ENCODE peak calls at places on chromosomes 13 and 19, in four cellular contexts. P, C, H and B are unnamed samples.

GRCh38 chr13:80121038-80121437 is 219.9 kb downstream of the SPRY2 start:
- DNase-seq in H (no peak), C (no peak), P (no peak), B (no peak)

GRCh38 chr19:13796301-13797057 is 1.2 kb downstream of the ZSWIM4 start:
- DNase-seq in P (peak), H (peak), C (no peak), B (no peak)

GRCh38 chr19:17948474-17948966 is 15.7 kb downstream of the CCDC124 start:
- DNase-seq in C (no peak), H (no peak), P (no peak), B (no peak)

GRCh38 chr13:88932950-88933349 is 1261.8 kb downstream of the SLITRK5 start:
- DNase-seq in P (no peak), C (no peak), H (no peak), B (no peak)

GRCh38 chr19:45076851-45077730 is 813 bp upstream of the ZNF296 start:
- DNase-seq in P (no peak), H (peak), C (peak), B (no peak)

GRCh38 chr13:114128624-114129522 is 3.5 kb downstream of the RASA3 start:
- DNase-seq in H (no peak), C (peak), P (no peak), B (peak)

GRCh38 chr19:47231215-47232054 is 436 bp upstream of the BBC3 start:
- DNase-seq in H (peak), C (peak), P (peak), B (peak)

GRCh38 chr13:112968910-112969691 is at the start of gene MCF2L:
- DNase-seq in P (peak), C (no peak), H (peak), B (no peak)

GRCh38 chr13:28584873-28585317 is 74.0 kb upstream of the POMP start:
- DNase-seq in H (no peak), P (no peak), C (no peak), B (no peak)

GRCh38 chr13:21015284-21015683 is 46.1 kb downstream of the LATS2 start:
- DNase-seq in H (no peak), C (no peak), P (no peak), B (no peak)

GRCh38 chr19:39402417-39403297 is 4.0 kb upstream of the ZFP36 start:
- DNase-seq in H (peak), C (peak), P (no peak), B (peak)
- TF ChIP-seq POLR2A in H (no peak), C (peak), P (no peak), B (no peak)

DNA sequence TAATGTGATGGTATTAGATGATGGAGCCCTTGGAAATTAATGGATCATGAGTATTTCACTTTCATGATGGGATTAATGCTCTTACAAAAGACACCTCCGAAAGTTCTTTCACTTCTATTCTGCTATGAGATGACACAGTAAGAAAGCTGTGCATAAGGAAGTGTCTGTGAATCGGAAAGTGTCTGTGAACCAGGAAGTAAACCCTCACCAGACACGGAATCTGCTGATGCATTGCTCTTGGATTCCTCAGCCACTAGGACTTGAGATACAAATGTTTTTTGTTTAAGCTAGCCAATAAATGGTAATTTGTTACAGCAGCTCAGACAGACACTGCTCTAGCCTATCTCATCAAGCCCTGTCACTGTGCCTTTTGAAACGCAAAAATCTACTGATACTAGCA is 440.4 kb upstream of the PRR20A start:
- DNase-seq in C (no peak), H (no peak), P (no peak), B (no peak)
- TF ChIP-seq TAF1 in C (no peak), H (no peak), P (no peak), B (no peak)

DNA sequence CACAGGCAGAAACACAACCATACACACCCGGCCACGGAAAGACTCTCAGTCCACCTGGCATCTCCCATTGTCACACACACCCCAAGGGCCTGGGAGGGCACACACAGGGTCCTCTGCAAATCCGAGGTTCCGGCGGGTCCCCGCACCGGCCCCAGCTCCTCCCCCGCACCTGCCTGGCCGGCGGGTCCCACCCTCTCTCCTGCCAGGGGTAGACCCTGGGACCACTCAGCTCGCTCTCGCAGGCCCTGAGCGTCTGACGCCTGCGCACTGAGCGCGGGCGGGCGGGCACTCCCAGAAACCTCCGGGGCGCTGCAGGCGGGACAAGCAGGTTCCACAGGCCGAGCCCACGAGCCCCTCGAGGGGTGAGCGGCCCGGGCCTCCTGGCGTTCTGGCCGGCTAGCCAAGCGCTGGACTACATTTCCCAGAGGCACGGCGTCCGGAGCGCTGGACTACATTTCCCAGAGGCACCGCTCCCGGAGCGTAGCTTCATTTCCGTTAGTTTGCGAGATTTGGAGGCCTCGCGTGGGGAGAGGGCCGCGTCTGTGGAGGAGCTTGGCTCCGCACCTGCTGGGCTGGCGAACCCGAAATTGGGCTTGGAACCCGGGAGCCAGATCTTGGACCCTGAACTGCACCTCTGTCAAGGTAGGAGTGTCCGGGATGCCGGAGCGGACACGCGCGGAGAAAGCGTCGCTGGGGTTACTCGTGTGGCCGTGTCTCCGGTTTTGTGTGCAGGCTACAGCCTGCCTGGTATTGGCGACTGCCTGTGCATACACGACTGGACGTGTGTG is at the start of gene ZNF420:
- DNase-seq in H (peak), P (peak), C (peak), B (peak)
- TF ChIP-seq POLR2A in H (peak), P (peak), C (peak), B (peak)

DNA sequence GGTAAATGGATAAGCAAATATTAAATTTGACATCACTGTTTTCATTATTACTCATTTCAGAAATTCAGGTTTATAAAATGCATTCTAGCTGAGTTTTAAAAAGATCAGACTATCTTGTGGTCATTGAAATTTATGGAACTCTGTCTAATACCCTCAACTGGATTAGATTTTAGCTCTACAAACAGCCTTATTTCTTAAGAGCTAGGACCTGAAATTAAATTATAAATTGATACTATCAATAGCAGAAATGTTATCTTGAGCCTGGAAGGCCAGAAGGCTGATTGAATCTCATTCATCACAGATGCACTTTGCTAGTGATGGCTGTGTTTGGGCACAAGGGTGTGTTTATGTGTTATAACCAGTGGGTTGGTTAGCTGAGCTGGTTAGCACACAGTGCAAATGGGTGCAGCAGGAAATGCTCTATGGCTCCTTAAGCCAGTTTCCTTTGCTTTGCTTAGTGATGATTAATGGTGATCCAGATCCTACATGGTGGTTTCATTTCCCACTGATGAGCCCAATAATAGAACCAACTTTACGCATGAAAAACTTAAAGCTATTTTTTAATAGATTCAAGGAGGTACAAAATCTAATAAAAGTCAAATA is 310.8 kb upstream of the KLF12 start:
- DNase-seq in P (no peak), C (no peak), H (no peak), B (no peak)
- TF ChIP-seq TAF1 in P (no peak), C (no peak), H (no peak), B (no peak)

DNA sequence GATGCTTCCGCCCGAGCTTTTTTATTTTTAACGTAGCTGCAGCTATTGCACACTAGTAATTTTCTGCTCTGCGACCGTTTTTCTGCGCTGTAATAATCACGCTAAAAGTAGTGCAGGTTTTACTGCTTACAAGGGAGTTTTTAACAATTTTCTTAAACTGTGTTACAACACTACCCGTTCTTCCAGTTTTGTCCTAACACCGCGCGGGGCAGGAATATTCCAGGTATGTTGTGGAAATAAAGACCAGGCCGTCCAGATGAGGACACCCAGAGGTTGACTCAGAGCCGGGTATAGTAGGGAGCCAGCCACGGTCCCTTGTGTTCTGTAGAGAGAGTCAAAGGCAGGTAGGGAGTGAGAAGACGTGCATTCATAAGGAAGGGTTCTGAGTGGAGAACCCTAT is 21.7 kb downstream of the ZNF274 start:
- DNase-seq in C (no peak), P (no peak), H (no peak), B (no peak)
- TF ChIP-seq POLR2A in C (no peak), P (no peak), H (no peak), B (no peak)

GRCh38 chr19:39293394-39293793 is 2.8 kb upstream of the IFNL1 start:
- DNase-seq in H (no peak), P (no peak), C (no peak), B (no peak)
- TF ChIP-seq TAF1 in H (no peak), P (no peak), C (no peak), B (no peak)

GRCh38 chr19:55392820-55393219 is 7.1 kb downstream of the RPL28 start:
- DNase-seq in H (no peak), C (no peak), P (no peak), B (no peak)

GRCh38 chr19:55389386-55390317 is 3.9 kb downstream of the RPL28 start:
- DNase-seq in P (no peak), H (no peak), C (no peak), B (no peak)

GRCh38 chr19:55390461-55390880 is 4.7 kb downstream of the RPL28 start:
- DNase-seq in H (no peak), C (peak), P (no peak), B (no peak)

GRCh38 chr19:55391702-55392615 is 6.2 kb downstream of the RPL28 start:
- DNase-seq in P (no peak), C (no peak), H (no peak), B (no peak)

GRCh38 chr19:55391191-55391670 is 5.5 kb downstream of the RPL28 start:
- DNase-seq in C (no peak), P (no peak), H (no peak), B (no peak)
- TF ChIP-seq POLR2A in C (peak), P (peak), H (peak), B (peak)

GRCh38 chr13:25169356-25169755 is 2.7 kb downstream of the AMER2 start:
- DNase-seq in C (no peak), P (no peak), H (no peak), B (no peak)
- TF ChIP-seq TAF1 in C (no peak), P (no peak), H (no peak), B (no peak)

GRCh38 chr19:12667903-12668302 is 1.3 kb downstream of the WDR83 start:
- DNase-seq in H (no peak), C (no peak), P (no peak), B (no peak)

GRCh38 chr19:12668937-12669271 is 2.3 kb downstream of the WDR83 start:
- DNase-seq in C (peak), P (peak), H (peak), B (no peak)

GRCh38 chr19:12668346-12668745 is 1.7 kb downstream of the WDR83 start:
- DNase-seq in H (no peak), P (no peak), C (no peak), B (no peak)

GRCh38 chr19:12670159-12670928 is 3.7 kb downstream of the WDR83 start:
- DNase-seq in H (no peak), P (no peak), C (no peak), B (no peak)

GRCh38 chr19:12669272-12670158 is 2.9 kb downstream of the WDR83 start:
- DNase-seq in C (peak), H (peak), P (peak), B (no peak)
- TF ChIP-seq POLR2A in C (peak), H (peak), P (peak), B (peak)

GRCh38 chr19:19900124-19900523 is 622 bp upstream of the ZNF93 start:
- DNase-seq in P (no peak), C (peak), H (no peak), B (no peak)

GRCh38 chr19:19900574-19901444 is at the start of gene ZNF93:
- DNase-seq in P (peak), C (peak), H (peak), B (peak)
- TF ChIP-seq TAF1 in P (no peak), C (peak), H (peak), B (no peak)